ENCODE peak calls at places on chromosomes 6 and 20, in seven cellular contexts. P, D, H, S, T, B and Q are unnamed samples.

GRCh38 chr6:11354019-11354418 is 121.6 kb upstream of the NEDD9 start:
- DNase-seq in S (no peak), T (peak; percentile 31), B (no peak), D (no peak), H (peak; percentile 64), P (no peak), Q (peak; percentile 85)

GRCh38 chr6:167153523-167153959 is 4.2 kb downstream of the GPR31 start:
- DNase-seq in B (no peak), T (no peak), H (no peak), D (no peak), P (no peak), S (no peak), Q (no peak)

GRCh38 chr6:83193747-83194582 is 808 bp downstream of the RWDD2A start:
- DNase-seq in B (peak; percentile 87), T (peak; percentile 49), S (peak; percentile 45), D (peak; percentile 64), P (peak; percentile 66), H (peak; percentile 47), Q (peak; percentile 80)

GRCh38 chr6:160050022-160050421 is 71.6 kb upstream of the SLC22A1 start:
- DNase-seq in H (no peak), D (no peak), P (no peak), S (no peak), B (no peak), T (no peak), Q (no peak)

GRCh38 chr20:19652591-19653026 is 105.4 kb upstream of the RIN2 start:
- DNase-seq in D (no peak), S (no peak), T (no peak), B (no peak), P (no peak), H (no peak), Q (no peak)

GRCh38 chr6:3869632-3870527 is 20.7 kb downstream of the FAM50B start:
- DNase-seq in B (no peak), S (no peak), P (peak; percentile 11), H (no peak), D (no peak), T (no peak), Q (no peak)

GRCh38 chr6:5053864-5054426 is 31.2 kb upstream of the PPP1R3G start:
- DNase-seq in P (no peak), H (no peak), S (no peak), D (no peak), T (no peak), B (no peak), Q (no peak)

GRCh38 chr6:105136433-105137350 is 43.1 kb downstream of the POPDC3 start:
- DNase-seq in H (peak; percentile 86), D (peak; percentile 52), P (peak; percentile 34), B (peak; percentile 87), S (peak; percentile 75), T (peak; percentile 77), Q (peak; percentile 84)

GRCh38 chr20:24472426-24472825 is 3.0 kb downstream of the SYNDIG1 start:
- DNase-seq in H (no peak), B (no peak), D (no peak), P (no peak), T (no peak), S (no peak), Q (no peak)

GRCh38 chr6:36577298-36577697 is 16.9 kb upstream of the SRSF3 start:
- DNase-seq in H (no peak), T (no peak), D (no peak), B (no peak), S (no peak), P (no peak), Q (no peak)

GRCh38 chr20:4956200-4956810 is 45.0 kb downstream of the SLC23A2 start:
- DNase-seq in S (no peak), D (no peak), H (no peak), B (peak; percentile 74), T (no peak), P (no peak), Q (no peak)

GRCh38 chr6:52403627-52404026 is 16.5 kb upstream of the EFHC1 start:
- DNase-seq in H (peak; percentile 76), S (no peak), D (peak; percentile 41), P (no peak), B (no peak), T (peak; percentile 38), Q (no peak)

GRCh38 chr6:128259036-128259734 is 261.2 kb downstream of the PTPRK start:
- DNase-seq in T (no peak), D (no peak), H (no peak), P (no peak), B (no peak), S (no peak), Q (no peak)

GRCh38 chr6:69233195-69233524 is 563.6 kb downstream of the LMBRD1 start:
- DNase-seq in D (no peak), P (no peak), H (no peak), B (peak; percentile 42), T (no peak), S (no peak), Q (no peak)

DNA sequence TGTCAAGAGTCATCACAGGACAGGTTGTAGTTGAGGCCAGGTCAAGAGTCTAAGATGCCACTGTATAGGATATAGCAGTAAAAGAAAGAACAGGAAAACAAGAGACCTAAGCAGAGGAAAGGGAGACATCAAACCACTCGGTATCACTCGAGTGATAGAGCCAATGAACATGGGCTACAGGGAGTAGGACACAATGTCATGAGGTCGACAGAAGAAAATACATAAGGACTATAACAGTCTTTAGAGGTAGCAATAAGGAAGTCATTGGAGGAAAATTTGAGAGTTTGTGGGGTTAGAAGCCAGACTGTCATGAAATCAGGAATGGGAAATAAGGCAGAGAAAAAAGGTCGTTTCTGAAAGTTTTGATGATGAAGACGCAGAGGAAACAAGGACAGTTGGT is 99.7 kb downstream of the PRKN start:
- DNase-seq in H (no peak), S (no peak), T (no peak), P (no peak), B (no peak), D (no peak), Q (no peak)
- H3K27ac ChIP-seq in H (no peak overlapping the region), S (no peak overlapping the region), T (no peak overlapping the region), P (no peak overlapping the region), B (no peak overlapping the region), D (no peak overlapping the region), Q (no peak overlapping the region)

DNA sequence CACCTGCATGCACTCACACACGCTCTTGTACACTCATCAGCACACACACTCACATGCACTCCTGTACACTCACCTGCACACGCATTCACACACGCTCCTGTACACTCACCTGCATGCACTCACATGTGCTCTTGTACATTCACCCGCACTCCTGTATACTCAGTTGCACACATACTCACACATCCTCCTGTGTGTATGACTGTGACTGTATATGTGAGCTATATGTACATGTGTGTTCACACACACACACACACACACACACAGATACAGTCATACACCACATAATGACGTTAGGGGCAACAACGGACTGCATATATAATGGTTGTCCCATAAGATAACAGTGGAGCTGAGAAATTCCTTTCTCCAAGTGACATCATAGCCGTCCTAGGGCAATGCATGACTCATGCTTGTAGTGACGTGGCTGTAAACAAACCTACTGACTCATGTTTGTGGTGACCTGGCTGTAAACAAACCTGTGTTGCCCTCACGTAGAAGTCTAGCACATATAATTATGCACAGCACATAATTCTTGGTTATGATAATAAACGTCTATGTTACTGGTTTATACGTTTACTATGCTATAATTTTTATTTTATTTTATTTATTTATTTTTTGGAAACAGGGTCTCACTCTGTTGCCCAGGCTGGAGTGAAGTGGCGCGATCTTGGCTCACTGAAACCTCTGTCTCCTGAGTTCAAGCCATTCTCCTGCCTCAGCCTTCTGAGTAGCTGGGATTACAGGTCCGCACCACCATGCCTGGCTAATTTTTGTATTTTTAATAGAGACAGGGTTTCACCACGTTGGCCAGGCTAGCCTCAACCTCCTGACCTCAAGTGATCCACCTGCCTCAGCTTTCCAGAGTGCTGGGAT is 22.8 kb upstream of the TAF4 start:
- DNase-seq in B (no peak), D (no peak), P (no peak), T (no peak), S (no peak), H (no peak), Q (no peak)
- H3K4me3 ChIP-seq in B (no peak overlapping the region), D (no peak overlapping the region), P (no peak overlapping the region), T (no peak overlapping the region), S (no peak overlapping the region), H (no peak overlapping the region), Q (no peak overlapping the region)

GRCh38 chr6:30711758-30712380 is 5.2 kb downstream of the MDC1 start:
- DNase-seq in H (no peak), B (no peak), S (no peak), P (no peak), T (no peak), D (no peak), Q (peak; percentile 21)
- H3K36me3 ChIP-seq in H (peaks cover 13% of the 10 kb centered on the region), B (no peaks in the 10 kb centered on the region), S (no peaks in the 10 kb centered on the region), P (no peaks in the 10 kb centered on the region), T (peaks cover 78% of the 10 kb centered on the region), D (peaks cover 12% of the 10 kb centered on the region), Q (peaks cover 7% of the 10 kb centered on the region)

GRCh38 chr6:13285705-13286104 is 42.6 kb downstream of the TBC1D7 start:
- DNase-seq in T (no peak), D (no peak), H (no peak), B (no peak), S (no peak), P (no peak), Q (no peak)
- H3K27ac ChIP-seq in T (no peak overlapping the region), D (no peak overlapping the region), H (no peak overlapping the region), B (no peak overlapping the region), S (no peak overlapping the region), P (no peak overlapping the region), Q (no peak overlapping the region)

DNA sequence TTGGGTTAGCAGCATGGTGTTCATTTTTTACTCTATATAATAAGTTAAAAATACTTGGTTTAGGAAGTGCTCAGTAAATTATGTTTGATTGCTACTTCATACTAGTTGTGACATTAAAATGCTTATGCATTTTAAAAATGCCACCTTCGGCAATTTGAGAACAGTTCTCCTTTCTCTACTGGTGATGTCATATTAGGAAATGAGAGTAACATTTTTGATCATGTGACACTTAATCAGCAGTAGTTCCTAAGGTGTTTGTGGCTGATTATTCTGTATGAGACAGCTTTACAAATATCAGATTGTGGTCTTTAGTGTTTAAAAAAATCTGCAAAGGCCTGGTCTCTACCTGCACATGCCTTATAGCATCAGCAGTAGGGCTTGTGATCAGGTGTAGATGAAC is 4.4 kb downstream of the GZF1 start:
- DNase-seq in S (no peak), P (no peak), T (no peak), B (no peak), H (no peak), D (no peak), Q (no peak)
- H3K4me3 ChIP-seq in S (peak overlapping the region; percentile 29), P (no peak overlapping the region), T (no peak overlapping the region), B (no peak overlapping the region), H (no peak overlapping the region), D (no peak overlapping the region), Q (no peak overlapping the region)

DNA sequence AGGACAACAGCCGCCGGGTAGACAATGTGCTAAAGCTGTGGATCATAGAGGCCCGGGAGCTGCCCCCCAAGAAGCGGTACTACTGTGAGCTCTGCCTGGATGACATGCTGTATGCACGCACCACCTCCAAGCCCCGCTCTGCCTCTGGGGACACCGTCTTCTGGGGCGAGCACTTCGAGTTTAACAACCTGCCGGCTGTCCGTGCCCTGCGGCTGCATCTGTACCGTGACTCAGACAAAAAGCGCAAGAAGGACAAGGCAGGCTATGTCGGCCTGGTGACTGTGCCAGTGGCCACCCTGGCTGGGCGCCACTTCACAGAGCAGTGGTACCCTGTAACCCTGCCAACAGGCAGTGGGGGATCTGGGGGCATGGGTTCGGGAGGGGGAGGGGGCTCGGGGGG is 16.7 kb upstream of the ZBTB9 start:
- DNase-seq in P (no peak), H (peak; percentile 9), D (no peak), B (no peak), S (no peak), T (no peak), Q (no peak)
- H3K36me3 ChIP-seq in P (no peaks in the 10 kb centered on the region), H (no peaks in the 10 kb centered on the region), D (no peaks in the 10 kb centered on the region), B (peaks cover 13% of the 10 kb centered on the region), S (no peaks in the 10 kb centered on the region), T (peaks cover 56% of the 10 kb centered on the region), Q (no peaks in the 10 kb centered on the region)